ENCODE peak calls at places on chromosome 18, in ten cellular contexts. B, G, P, J, Z, O, K, S, U and X are unnamed samples.

GRCh38 chr18:57131782-57132181 is 15.1 kb upstream of the BOD1L2 start:
- DNase-seq in J (no peak), S (no peak), K (no peak), O (no peak), P (no peak), B (no peak), G (no peak), Z (no peak), U (no peak), X (no peak)

GRCh38 chr18:80178935-80179818 is 68.1 kb downstream of the PARD6G start:
- DNase-seq in S (no peak), O (no peak), G (no peak), Z (no peak), B (no peak), K (no peak), J (no peak), U (no peak), P (no peak), X (no peak)

GRCh38 chr18:79321625-79322024 is 74.1 kb upstream of the NFATC1 start:
- DNase-seq in J (no peak), O (no peak), U (no peak), Z (no peak), K (no peak), P (peak; percentile 4), B (no peak), G (no peak), S (peak; percentile 78), X (no peak)

GRCh38 chr18:72504866-72505265 is 39.3 kb downstream of the CBLN2 start:
- DNase-seq in B (no peak), U (no peak), J (no peak), P (no peak), G (no peak), K (no peak), O (no peak), S (no peak), Z (no peak), X (no peak)

GRCh38 chr18:75455249-75456183 is 28.0 kb upstream of the SMIM21 start:
- DNase-seq in S (peak; percentile 65), B (peak; percentile 32), Z (peak; percentile 44), O (no peak), G (no peak), K (no peak), J (peak; percentile 34), U (peak; percentile 31), P (peak; percentile 27), X (no peak)

GRCh38 chr18:73153271-73153670 is 285.5 kb upstream of the NETO1 start:
- DNase-seq in Z (no peak), U (no peak), K (no peak), P (peak; percentile 9), J (no peak), B (no peak), G (no peak), O (no peak), S (no peak), X (no peak)

GRCh38 chr18:79942786-79943607 is 8.5 kb downstream of the SLC66A2 start:
- DNase-seq in J (no peak), Z (no peak), P (no peak), O (no peak), B (no peak), K (no peak), S (no peak), G (no peak), U (no peak), X (no peak)

GRCh38 chr18:12470382-12471090 is 62.8 kb downstream of the PRELID3A start:
- DNase-seq in O (no peak), S (no peak), Z (peak; percentile 14), K (no peak), G (no peak), J (no peak), B (no peak), P (peak; percentile 18), U (no peak), X (no peak)

GRCh38 chr18:74388227-74388626 is 68.9 kb downstream of the DIPK1C start:
- DNase-seq in B (no peak), U (no peak), P (no peak), Z (no peak), S (no peak), K (no peak), G (no peak), O (no peak), J (no peak), X (no peak)

GRCh38 chr18:7872569-7872968 is 305.5 kb downstream of the PTPRM start:
- DNase-seq in B (no peak), K (no peak), Z (no peak), S (peak; percentile 46), G (no peak), J (no peak), O (no peak), U (no peak), P (peak; percentile 67), X (peak; percentile 87)

GRCh38 chr18:31512203-31512764 is 14.3 kb downstream of the DSG2 start:
- DNase-seq in P (peak; percentile 35), K (no peak), G (no peak), J (no peak), Z (no peak), O (no peak), B (no peak), S (peak; percentile 16), U (no peak), X (peak; percentile 97)

GRCh38 chr18:79400591-79401381 is 5.1 kb downstream of the NFATC1 start:
- DNase-seq in P (no peak), G (peak; percentile 64), S (peak; percentile 46), U (no peak), Z (no peak), K (no peak), B (no peak), O (no peak), J (no peak), X (no peak)

GRCh38 chr18:7901657-7902056 is 334.5 kb downstream of the PTPRM start:
- DNase-seq in O (no peak), S (no peak), G (no peak), J (no peak), U (no peak), K (no peak), Z (no peak), B (no peak), P (no peak), X (no peak)

GRCh38 chr18:57533399-57533884 is 53.1 kb downstream of the FECH start:
- DNase-seq in O (no peak), J (no peak), U (peak; percentile 88), K (no peak), S (no peak), B (no peak), P (peak; percentile 37), Z (peak; percentile 5), G (no peak), X (peak; percentile 49)

GRCh38 chr18:3530807-3531206 is 80.8 kb downstream of the TGIF1 start:
- DNase-seq in U (no peak), P (no peak), K (no peak), B (no peak), O (no peak), G (no peak), S (no peak), J (no peak), Z (no peak), X (no peak)

GRCh38 chr18:28584726-28585125 is 407.8 kb upstream of the CDH2 start:
- DNase-seq in U (no peak), G (no peak), J (no peak), P (peak; percentile 81), K (no peak), B (no peak), Z (no peak), S (peak; percentile 51), O (no peak), X (no peak)

GRCh38 chr18:9536354-9537152 is 61.2 kb downstream of the RALBP1 start:
- DNase-seq in Z (no peak), B (no peak), O (no peak), J (no peak), U (no peak), G (no peak), S (no peak), P (no peak), K (no peak), X (no peak)

GRCh38 chr18:42141439-42141838 is 186.4 kb downstream of the PIK3C3 start:
- DNase-seq in B (no peak), Z (no peak), P (peak; percentile 9), O (no peak), G (no peak), S (no peak), K (no peak), U (no peak), J (no peak), X (peak; percentile 53)

GRCh38 chr18:12422936-12423335 is 15.2 kb downstream of the PRELID3A start:
- DNase-seq in K (no peak), O (no peak), J (no peak), P (no peak), U (peak; percentile 63), Z (no peak), G (no peak), S (no peak), B (no peak), X (peak; percentile 35)

GRCh38 chr18:67199993-67200617 is 316.4 kb downstream of the DSEL start:
- DNase-seq in O (no peak), G (peak; percentile 18), K (peak; percentile 53), Z (no peak), J (peak; percentile 5), U (peak; percentile 77), B (no peak), P (peak; percentile 78), S (peak; percentile 21), X (peak; percentile 53)

GRCh38 chr18:3658529-3658928 is 208.6 kb downstream of the TGIF1 start:
- DNase-seq in U (no peak), O (no peak), Z (no peak), B (no peak), P (no peak), K (no peak), J (no peak), G (no peak), S (no peak), X (no peak)

GRCh38 chr18:44758821-44759624 is 78.3 kb downstream of the SETBP1 start:
- DNase-seq in P (no peak), K (no peak), B (no peak), O (no peak), U (no peak), Z (no peak), G (peak; percentile 32), J (no peak), S (no peak), X (no peak)

GRCh38 chr18:46155652-46156051 is 51.5 kb downstream of the HAUS1 start:
- DNase-seq in U (no peak), S (peak; percentile 85), O (no peak), B (no peak), J (no peak), G (peak; percentile 82), K (no peak), Z (no peak), P (peak; percentile 93), X (no peak)

GRCh38 chr18:79156330-79156729 is 87.1 kb downstream of the ATP9B start:
- DNase-seq in G (no peak), U (no peak), Z (no peak), B (no peak), P (no peak), S (no peak), O (no peak), K (no peak), J (no peak), X (no peak)

GRCh38 chr18:25941556-25941955 is 148.9 kb downstream of the SS18 start:
- DNase-seq in J (no peak), Z (no peak), U (no peak), P (no peak), K (no peak), O (no peak), S (no peak), B (no peak), G (no peak), X (no peak)